ENCODE peak calls at places on chromosomes 12 and 14, in four cellular contexts. C is osteoblast, J is tibial nerve, N is psoas muscle. F is an unnamed sample.

GRCh38 chr12:25833657-25834056 is 124.8 kb upstream of the RASSF8 start:
- DNase-seq in C (no peak), J (no peak), N (no peak), F (no peak)

GRCh38 chr12:123894823-123895338 is 77.8 kb downstream of the CCDC92 start:
- DNase-seq in C (no peak), J (no peak), N (no peak), F (no peak)

GRCh38 chr14:67887478-67887877 is 67.9 kb downstream of the RAD51B start:
- DNase-seq in C (no peak), J (no peak), N (no peak), F (no peak)

GRCh38 chr12:124913474-124914391 is 717 bp downstream of the UBC start:
- DNase-seq in C (no peak), J (peak; percentile 83), N (peak; percentile 88), F (peak; percentile 91)

GRCh38 chr12:15532364-15532977 is 210.2 kb downstream of the PTPRO start:
- DNase-seq in C (no peak), J (peak; percentile 18), N (no peak), F (no peak)

GRCh38 chr12:24404086-24404815 is 454.8 kb upstream of the SOX5 start:
- DNase-seq in C (no peak), J (no peak), N (no peak), F (no peak)

GRCh38 chr12:118430516-118430915 is 54.2 kb downstream of the SUDS3 start:
- DNase-seq in C (no peak), J (no peak), N (no peak), F (no peak)

GRCh38 chr14:68377459-68377858 is 415.4 kb downstream of the ZFP36L1 start:
- DNase-seq in C (peak; percentile 37), J (peak; percentile 67), N (peak; percentile 41), F (peak; percentile 70)

GRCh38 chr12:132019891-132020290 is 70.1 kb downstream of the EP400 start:
- DNase-seq in C (no peak), J (no peak), N (no peak), F (no peak)
- H3K36me3 ChIP-seq in C (peaks cover 72% of the 10 kb centered on the region), J (peaks cover 32% of the 10 kb centered on the region), N (no peaks in the 10 kb centered on the region), F (no peaks in the 10 kb centered on the region)

DNA sequence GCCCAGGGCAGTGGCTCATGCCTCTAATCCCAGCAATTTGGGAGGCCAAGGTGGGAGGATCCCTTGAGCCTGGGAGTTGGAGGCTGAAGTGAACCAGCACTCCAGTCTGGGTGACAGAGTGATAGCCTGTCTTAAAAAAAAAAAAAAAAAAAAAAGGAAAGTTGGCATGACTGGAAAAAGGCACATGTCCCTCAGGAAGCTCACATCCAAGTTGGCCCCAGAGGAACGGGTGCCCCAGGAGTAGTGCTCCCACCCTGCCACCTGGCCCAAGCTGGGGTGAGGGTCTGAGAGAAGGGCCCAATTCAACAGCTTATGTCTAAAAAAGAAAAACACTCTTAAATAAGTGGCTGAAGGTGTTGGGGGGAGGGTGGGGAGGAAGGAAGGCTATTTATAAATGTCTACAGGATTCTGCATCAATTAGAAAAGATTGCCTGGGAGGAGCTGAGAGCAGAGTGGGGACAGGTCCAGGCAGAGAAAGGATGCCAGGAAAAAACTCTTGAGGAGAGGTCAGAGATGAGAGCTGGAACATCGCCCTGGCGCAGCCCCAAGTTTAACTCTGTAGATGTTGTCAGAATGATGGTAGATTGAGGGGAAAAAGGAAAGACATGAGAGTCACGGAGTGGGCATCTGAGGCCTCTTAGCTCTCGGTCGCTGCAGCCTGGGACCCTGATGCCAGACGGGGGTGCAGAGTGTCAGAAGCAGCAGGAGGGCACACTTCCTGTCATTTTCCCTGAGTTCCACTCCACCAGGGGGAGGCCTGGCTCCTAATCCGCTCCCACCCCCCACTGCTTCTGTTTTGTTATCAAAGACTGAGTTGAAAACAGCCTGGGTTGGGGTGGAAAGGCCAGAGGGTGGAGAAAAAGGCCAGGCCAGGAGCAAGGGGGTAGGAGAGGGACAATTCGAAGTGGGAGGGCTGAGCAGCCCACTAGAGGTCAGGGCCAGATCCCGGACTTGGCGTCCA is 7.3 kb downstream of the SPRYD3 start:
- DNase-seq in C (peak; percentile 72), J (peak; percentile 91), N (peak; percentile 82), F (no peak)
- TF ChIP-seq CTCF in C (no peak), J (peak; percentile 35), N (no peak), F (no peak)

DNA sequence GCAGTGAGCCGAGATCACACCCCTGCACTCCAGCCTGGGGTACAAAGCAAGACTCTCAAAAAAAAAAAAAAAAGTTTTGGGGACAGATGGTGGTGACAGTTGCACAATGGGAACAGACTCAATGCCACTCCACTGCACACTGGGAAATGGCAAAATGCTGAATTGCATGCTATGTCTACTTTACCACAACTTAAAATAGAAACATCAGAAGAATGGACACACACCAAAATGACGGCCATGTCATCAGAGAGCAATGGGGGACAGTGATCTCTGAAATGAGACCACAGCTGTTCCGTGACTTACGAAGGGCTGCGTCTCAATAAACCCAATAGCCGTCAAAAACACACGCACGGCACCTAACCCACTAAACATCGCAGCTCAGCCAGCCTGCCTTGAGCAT is 13.7 kb downstream of the DDX54 start:
- DNase-seq in C (peak; percentile 62), J (no peak), N (no peak), F (no peak)
- H3K36me3 ChIP-seq in C (peaks cover 71% of the 10 kb centered on the region), J (peaks cover 61% of the 10 kb centered on the region), N (peaks cover 13% of the 10 kb centered on the region), F (peaks cover 65% of the 10 kb centered on the region)

GRCh38 chr12:112087851-112088250 is 20.7 kb downstream of the NAA25 start:
- DNase-seq in C (no peak), J (no peak), N (no peak), F (no peak)

GRCh38 chr12:112091563-112091962 is 17.0 kb downstream of the NAA25 start:
- DNase-seq in C (no peak), J (no peak), N (no peak), F (no peak)

GRCh38 chr12:112087055-112087850 is 21.3 kb downstream of the NAA25 start:
- DNase-seq in C (no peak), J (no peak), N (no peak), F (no peak)
- TF ChIP-seq CTCF in C (peak; percentile 37), J (no peak), N (no peak), F (no peak)

GRCh38 chr12:6522193-6522592 is 12.1 kb upstream of the GAPDH start:
- DNase-seq in C (no peak), J (no peak), N (no peak), F (no peak)
- H3K36me3 ChIP-seq in C (peaks cover 88% of the 10 kb centered on the region), J (peaks cover 38% of the 10 kb centered on the region), N (peaks cover 21% of the 10 kb centered on the region), F (peaks cover 100% of the 10 kb centered on the region)

GRCh38 chr14:105200074-105200473 is 19.0 kb upstream of the NUDT14 start:
- DNase-seq in C (no peak), J (no peak), N (no peak), F (no peak)
- TF ChIP-seq CTCF in C (peak; percentile 7), J (no peak), N (no peak), F (no peak)

GRCh38 chr12:2825133-2825532 is 9.7 kb downstream of the NRIP2 start:
- DNase-seq in C (no peak), J (no peak), N (no peak), F (no peak)

GRCh38 chr12:2826036-2826435 is 8.8 kb downstream of the NRIP2 start:
- DNase-seq in C (no peak), J (no peak), N (no peak), F (no peak)

GRCh38 chr12:2824541-2824940 is 10.3 kb downstream of the NRIP2 start:
- DNase-seq in C (no peak), J (no peak), N (no peak), F (no peak)

GRCh38 chr12:2820432-2820831 is 8.0 kb downstream of the ITFG2 start:
- DNase-seq in C (no peak), J (no peak), N (no peak), F (no peak)

DNA sequence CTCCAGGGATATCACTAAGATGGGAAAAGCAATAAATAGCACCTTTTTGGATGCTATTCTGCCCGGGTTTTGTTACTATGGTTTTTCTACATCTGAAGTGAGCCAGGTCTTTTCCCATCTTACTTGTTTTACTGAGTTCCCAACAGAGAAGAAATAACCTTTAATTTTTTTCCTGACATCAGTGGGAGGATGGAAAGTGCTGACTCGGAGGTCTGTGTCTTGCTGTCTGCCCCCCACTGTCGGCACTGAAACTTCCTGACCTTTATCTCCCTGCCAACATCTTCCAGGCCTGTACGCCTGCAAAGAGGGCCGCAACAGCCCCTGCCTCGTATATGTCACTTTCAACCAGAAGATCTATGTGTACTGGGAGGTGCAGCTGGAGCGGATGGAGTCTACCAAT is 11.0 kb downstream of the ITFG2 start:
- DNase-seq in C (no peak), J (no peak), N (no peak), F (no peak)
- H3K36me3 ChIP-seq in C (peaks cover 73% of the 10 kb centered on the region), J (peaks cover 26% of the 10 kb centered on the region), N (peaks cover 11% of the 10 kb centered on the region), F (peaks cover 100% of the 10 kb centered on the region)

GRCh38 chr14:36258241-36258640 is 62.2 kb downstream of the MBIP start:
- DNase-seq in C (no peak), J (no peak), N (no peak), F (no peak)

GRCh38 chr14:36256131-36256801 is 64.2 kb downstream of the MBIP start:
- DNase-seq in C (no peak), J (peak; percentile 58), N (no peak), F (no peak)

DNA sequence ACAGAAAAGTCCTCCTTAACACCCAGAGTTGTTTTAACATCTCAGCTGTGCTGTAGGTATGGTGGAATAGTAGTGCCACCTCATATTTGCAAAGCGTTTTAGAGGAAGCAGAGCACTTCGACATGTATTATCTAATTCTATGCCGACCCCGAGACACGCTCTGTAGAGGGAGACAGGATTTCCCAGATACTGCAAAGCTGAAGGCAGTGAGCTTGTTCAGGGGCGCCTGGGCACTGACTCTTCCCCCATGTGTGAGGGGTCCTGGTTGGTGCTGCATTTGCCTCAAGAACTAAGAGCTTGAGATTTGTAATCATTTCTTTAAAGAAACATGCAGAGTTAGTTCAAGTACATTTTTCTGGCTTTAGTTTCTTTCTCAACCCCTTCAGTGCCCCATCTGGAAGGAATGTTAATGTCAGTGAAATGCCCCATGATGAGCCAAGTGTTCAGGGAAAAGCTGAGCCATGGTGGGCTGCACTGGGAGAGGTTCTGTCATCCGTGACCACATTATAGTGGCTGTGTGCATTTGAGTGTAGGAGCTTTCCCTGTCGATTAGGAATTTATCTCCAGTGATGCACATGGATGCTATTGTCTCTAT is 66.3 kb downstream of the MBIP start:
- DNase-seq in C (no peak), J (no peak), N (no peak), F (no peak)
- TF ChIP-seq CTCF in C (peak; percentile 44), J (no peak), N (no peak), F (no peak)

GRCh38 chr12:5973461-5974115 is 28.5 kb upstream of the ANO2 start:
- DNase-seq in C (no peak), J (no peak), N (no peak), F (no peak)
- H3K36me3 ChIP-seq in C (no peaks in the 10 kb centered on the region), J (no peaks in the 10 kb centered on the region), N (no peaks in the 10 kb centered on the region), F (peaks cover 66% of the 10 kb centered on the region)

DNA sequence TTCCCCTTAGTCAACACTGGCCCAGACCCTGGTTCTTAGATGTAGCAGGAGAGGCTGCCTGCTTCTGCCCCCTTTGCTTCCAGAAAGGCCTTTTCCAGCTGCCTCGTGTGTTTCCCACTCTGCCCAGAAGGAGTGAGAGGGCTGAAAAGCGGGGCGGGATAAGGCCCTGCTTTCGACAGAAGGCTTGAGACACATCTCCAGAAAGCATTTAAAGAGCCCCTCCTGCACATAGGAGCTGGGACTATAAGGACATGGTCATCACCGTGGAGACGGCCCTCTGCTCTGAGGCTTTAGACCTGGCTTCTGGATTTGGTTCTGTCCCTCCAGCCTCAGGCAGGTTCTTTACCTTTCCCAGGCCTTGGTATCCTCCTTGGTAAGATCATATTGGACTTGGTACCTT is 11.9 kb downstream of the CALM1 start:
- DNase-seq in C (no peak), J (no peak), N (no peak), F (no peak)
- TF ChIP-seq CTCF in C (no peak), J (no peak), N (no peak), F (no peak)